ENCODE peak calls at places on chromosomes 16 and 17, in nine cellular contexts. H is tibial artery, J is Calu3, C is neural progenitor cell, Q is OCI-LY7, L is ovary, A is stomach, I is brain microvascular endothelial cell, W is Panc1. F is an unnamed sample.

GRCh38 chr16:797120-797420 is 3.5 kb downstream of the GNG13 start:
- DNase-seq in A (no peak), W (no peak), J (peak; percentile 56), C (no peak), L (no peak), H (no peak), Q (peak; percentile 55), I (no peak), F (no peak)

GRCh38 chr16:88681709-88682451 is 4.4 kb downstream of the SNAI3 start:
- DNase-seq in L (no peak), J (no peak), H (peak; percentile 79), Q (peak; percentile 99), C (no peak), A (peak; percentile 69), W (no peak), I (no peak), F (no peak)

GRCh38 chr17:56896968-56897359 is 16.9 kb downstream of the TRIM25 start:
- DNase-seq in H (no peak), L (no peak), A (peak; percentile 56), Q (peak; percentile 27), C (no peak), W (no peak), J (peak; percentile 50), I (no peak), F (no peak)

GRCh38 chr16:64304376-64304775 is 817.5 kb downstream of the CDH11 start:
- DNase-seq in J (no peak), L (no peak), Q (no peak), H (no peak), A (no peak), C (no peak), W (no peak), I (no peak), F (no peak)

GRCh38 chr16:57258226-57258909 is 13.3 kb downstream of the ARL2BP start:
- DNase-seq in L (peak; percentile 12), H (no peak), I (no peak), A (peak; percentile 23), W (no peak), J (no peak), Q (no peak), C (no peak), F (no peak)

GRCh38 chr17:64500487-64500859 is 3.6 kb upstream of the POLG2 start:
- DNase-seq in A (no peak), L (no peak), I (no peak), H (no peak), W (no peak), C (no peak), Q (no peak), J (no peak), F (no peak)

GRCh38 chr16:27444015-27444414 is 42.0 kb downstream of the IL21R start:
- DNase-seq in Q (no peak), H (peak; percentile 2), I (peak; percentile 70), J (no peak), W (no peak), A (no peak), C (no peak), L (no peak), F (no peak)

GRCh38 chr16:85554114-85554790 is 58.9 kb upstream of the GSE1 start:
- DNase-seq in C (peak; percentile 71), W (no peak), J (peak; percentile 59), L (peak; percentile 59), I (peak; percentile 61), Q (peak; percentile 88), H (peak; percentile 84), A (peak; percentile 73), F (peak; percentile 91)

GRCh38 chr16:4389051-4389955 is 17.7 kb downstream of the VASN start:
- DNase-seq in A (no peak), W (no peak), H (no peak), J (no peak), L (no peak), C (no peak), I (no peak), Q (no peak), F (no peak)

GRCh38 chr17:34383225-34383615 is 20.2 kb upstream of the CCL1 start:
- DNase-seq in A (no peak), Q (no peak), H (no peak), L (no peak), W (no peak), C (no peak), J (no peak), I (no peak), F (no peak)

GRCh38 chr17:62778990-62779681 is 29.0 kb downstream of the MARCHF10 start:
- DNase-seq in W (peak; percentile 54), H (no peak), L (peak; percentile 43), C (no peak), I (peak; percentile 97), Q (no peak), J (peak; percentile 75), A (peak; percentile 72), F (peak; percentile 96)

GRCh38 chr16:81752225-81752875 is 26.7 kb upstream of the PLCG2 start:
- DNase-seq in J (no peak), I (no peak), Q (peak; percentile 89), L (no peak), C (no peak), A (peak; percentile 52), W (no peak), H (peak; percentile 70), F (no peak)

GRCh38 chr17:68511254-68511670 is 968 bp upstream of the PRKAR1A start:
- DNase-seq in C (no peak), L (no peak), H (no peak), J (no peak), W (no peak), I (no peak), Q (no peak), A (no peak), F (no peak)
- TF ChIP-seq CTCF in C (no peak), L (peak; percentile 19), H (no peak), J (no peak), W (no peak), I (peak; percentile 20), Q (peak; percentile 43), A (no peak), F (no peak)

DNA sequence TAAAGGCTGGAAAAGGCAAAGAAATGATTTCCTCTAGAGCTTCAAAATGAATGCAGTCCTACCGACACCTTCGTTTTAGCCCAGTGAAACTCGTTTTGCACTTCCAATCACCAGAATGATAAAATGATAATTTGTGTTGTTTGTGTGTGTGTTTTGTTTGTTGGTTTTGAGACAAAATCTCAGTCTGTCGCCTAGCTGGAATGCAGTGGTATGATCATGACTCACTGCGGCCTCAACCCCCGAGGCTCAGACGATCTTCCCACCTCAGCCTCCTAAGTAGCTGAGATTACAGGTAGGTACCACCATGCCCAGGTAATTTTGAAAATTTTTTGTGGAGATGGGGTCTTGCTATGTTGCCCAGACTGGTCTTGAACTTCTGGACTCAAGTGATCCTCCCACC is 3.4 kb upstream of the EVPLL start:
- DNase-seq in Q (no peak), C (no peak), W (no peak), I (no peak), L (no peak), A (no peak), H (no peak), J (no peak), F (no peak)
- TF ChIP-seq CTCF in Q (no peak), C (no peak), W (no peak), I (no peak), L (no peak), A (no peak), H (no peak), J (no peak), F (no peak)

GRCh38 chr17:42675348-42675983 is 1.3 kb downstream of the PLEKHH3 start:
- DNase-seq in L (peak; percentile 83), A (peak; percentile 77), I (no peak), C (no peak), H (no peak), Q (peak; percentile 33), W (no peak), J (peak; percentile 39), F (peak; percentile 17)

GRCh38 chr17:42673266-42673884 is 3.4 kb downstream of the PLEKHH3 start:
- DNase-seq in A (no peak), C (no peak), L (peak; percentile 61), H (no peak), Q (no peak), W (no peak), J (no peak), I (no peak), F (no peak)

GRCh38 chr17:42674755-42675347 is 1.9 kb downstream of the PLEKHH3 start:
- DNase-seq in C (peak; percentile 44), W (no peak), J (peak; percentile 32), L (peak; percentile 67), H (no peak), A (peak; percentile 66), Q (peak; percentile 28), I (no peak), F (peak; percentile 46)

GRCh38 chr17:42675984-42676423 is 790 bp downstream of the PLEKHH3 start:
- DNase-seq in A (peak; percentile 82), L (peak; percentile 74), H (peak; percentile 50), C (no peak), Q (peak; percentile 27), W (no peak), I (no peak), J (peak; percentile 84), F (peak; percentile 42)

GRCh38 chr17:42673885-42674754 is 2.7 kb downstream of the PLEKHH3 start:
- DNase-seq in L (peak; percentile 89), C (peak; percentile 74), H (peak; percentile 65), Q (peak; percentile 66), I (no peak), J (peak; percentile 60), W (no peak), A (peak; percentile 45), F (peak; percentile 68)
- TF ChIP-seq CTCF in L (no peak), C (peak; percentile 63), H (peak; percentile 39), Q (peak; percentile 87), I (peak; percentile 77), J (peak; percentile 87), W (peak; percentile 74), A (no peak), F (peak; percentile 58)

GRCh38 chr17:80051681-80052080 is 15.2 kb downstream of the CCDC40 start:
- DNase-seq in C (no peak), W (no peak), L (peak; percentile 13), Q (no peak), H (no peak), J (no peak), A (no peak), I (no peak), F (no peak)

GRCh38 chr17:80050706-80051105 is 14.3 kb downstream of the CCDC40 start:
- DNase-seq in Q (no peak), I (no peak), H (no peak), C (no peak), W (no peak), J (no peak), L (peak; percentile 8), A (no peak), F (no peak)

GRCh38 chr17:80049986-80050385 is 13.5 kb downstream of the CCDC40 start:
- DNase-seq in A (no peak), L (peak; percentile 9), J (no peak), I (no peak), Q (no peak), H (no peak), C (no peak), W (no peak), F (no peak)

GRCh38 chr17:80055597-80055996 is 19.2 kb downstream of the CCDC40 start:
- DNase-seq in C (peak; percentile 42), I (no peak), J (no peak), Q (no peak), H (no peak), L (no peak), A (no peak), W (no peak), F (no peak)

DNA sequence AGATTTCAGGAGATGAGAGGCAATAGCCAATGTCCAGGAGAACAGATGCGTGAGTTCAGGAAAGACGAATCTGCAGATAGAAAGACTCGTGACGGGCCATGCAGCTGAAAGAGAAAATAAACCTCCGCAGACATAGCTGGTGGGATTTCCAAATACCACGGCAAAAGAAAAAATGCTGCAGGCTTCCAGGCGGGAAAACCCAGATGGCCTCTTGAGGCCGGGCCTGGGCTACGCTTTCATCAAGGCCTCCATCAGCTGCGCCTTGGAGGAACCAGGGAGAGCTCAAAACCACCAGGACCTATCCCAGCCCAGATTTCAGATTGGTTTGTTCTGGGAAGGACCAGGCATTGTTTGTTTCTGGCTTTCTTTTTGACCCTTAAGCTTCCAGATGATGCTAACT is 16.7 kb downstream of the CCDC40 start:
- DNase-seq in C (no peak), A (no peak), L (peak; percentile 20), W (no peak), H (no peak), I (no peak), J (no peak), Q (no peak), F (no peak)
- TF ChIP-seq CTCF in C (no peak), A (no peak), L (no peak), W (no peak), H (no peak), I (no peak), J (no peak), Q (no peak), F (no peak)